ENCODE peak calls at places on chromosomes 7 and 10, in seven cellular contexts. P is CD8-positive, alpha-beta memory T cell; A is pancreas; F is IMR-90; Q is tibial nerve; G is HL-60; Y is heart left ventricle. N is an unnamed sample.

GRCh38 chr7:32142649-32143048 is 72.4 kb upstream of the PDE1C start:
- DNase-seq in P (no peak), A (no peak), F (peak), Q (no peak), G (no peak), Y (no peak), N (no peak)

GRCh38 chr7:100888988-100889760 is at the start of gene UFSP1:
- DNase-seq in P (peak), A (peak), F (no peak), Q (no peak), G (no peak), Y (peak), N (no peak)

GRCh38 chr7:39709768-39710291 is 86.5 kb downstream of the RALA start:
- DNase-seq in P (no peak), A (no peak), F (peak), Q (peak), G (no peak), Y (peak), N (no peak)

GRCh38 chr7:116494472-116494871 is 5.1 kb upstream of the CAV2 start:
- DNase-seq in P (no peak), A (no peak), F (no peak), Q (no peak), G (no peak), Y (no peak), N (no peak)

GRCh38 chr7:46321556-46322205 is 400.6 kb upstream of the IGFBP3 start:
- DNase-seq in P (no peak), A (no peak), F (peak), Q (no peak), G (no peak), Y (no peak), N (no peak)

GRCh38 chr10:112131996-112132395 is 51.6 kb downstream of the GPAM start:
- DNase-seq in P (no peak), A (no peak), F (no peak), Q (no peak), G (no peak), Y (no peak), N (no peak)

GRCh38 chr10:61842755-61843497 is 58.6 kb upstream of the ARID5B start:
- DNase-seq in P (no peak), A (no peak), F (peak), Q (no peak), G (no peak), Y (no peak), N (no peak)

GRCh38 chr7:55535637-55536016 is 36.7 kb downstream of the VOPP1 start:
- DNase-seq in P (no peak), A (no peak), F (no peak), Q (no peak), G (no peak), Y (no peak), N (no peak)

GRCh38 chr10:6766061-6766460 is 186.0 kb upstream of the PRKCQ start:
- DNase-seq in P (no peak), A (no peak), F (peak), Q (peak), G (no peak), Y (no peak), N (no peak)

GRCh38 chr7:129958643-129959479 is 6.1 kb upstream of the UBE2H start:
- DNase-seq in P (no peak), A (peak), F (peak), Q (no peak), G (peak), Y (peak), N (no peak)

GRCh38 chr7:143504937-143505297 is 27.2 kb downstream of the TAS2R41 start:
- DNase-seq in P (no peak), A (no peak), F (no peak), Q (no peak), G (no peak), Y (no peak), N (no peak)

GRCh38 chr10:62038609-62039190 is 137.2 kb downstream of the ARID5B start:
- DNase-seq in P (peak), A (peak), F (peak), Q (peak), G (peak), Y (peak), N (no peak)

GRCh38 chr10:31708513-31708912 is 220.1 kb downstream of the ARHGAP12 start:
- DNase-seq in P (no peak), A (no peak), F (no peak), Q (no peak), G (no peak), Y (peak), N (no peak)

GRCh38 chr10:69653561-69653960 is 23.5 kb downstream of the FAM241B start:
- DNase-seq in P (no peak), A (no peak), F (no peak), Q (no peak), G (no peak), Y (no peak), N (no peak)

GRCh38 chr7:142323706-142324105 is 65.8 kb upstream of the PRSS58 start:
- DNase-seq in P (peak), A (peak), F (no peak), Q (peak), G (peak), Y (no peak), N (no peak)

GRCh38 chr7:150381785-150382122 is 2.6 kb downstream of the ZNF775 start:
- DNase-seq in P (no peak), A (no peak), F (no peak), Q (no peak), G (no peak), Y (no peak), N (no peak)

GRCh38 chr7:73809454-73810090 is 21.2 kb upstream of the CLDN4 start:
- DNase-seq in P (no peak), A (peak), F (no peak), Q (no peak), G (no peak), Y (no peak), N (no peak)

GRCh38 chr7:159152816-159153215 is 8.1 kb upstream of the VIPR2 start:
- DNase-seq in P (no peak), A (no peak), F (no peak), Q (no peak), G (no peak), Y (no peak), N (no peak)

DNA sequence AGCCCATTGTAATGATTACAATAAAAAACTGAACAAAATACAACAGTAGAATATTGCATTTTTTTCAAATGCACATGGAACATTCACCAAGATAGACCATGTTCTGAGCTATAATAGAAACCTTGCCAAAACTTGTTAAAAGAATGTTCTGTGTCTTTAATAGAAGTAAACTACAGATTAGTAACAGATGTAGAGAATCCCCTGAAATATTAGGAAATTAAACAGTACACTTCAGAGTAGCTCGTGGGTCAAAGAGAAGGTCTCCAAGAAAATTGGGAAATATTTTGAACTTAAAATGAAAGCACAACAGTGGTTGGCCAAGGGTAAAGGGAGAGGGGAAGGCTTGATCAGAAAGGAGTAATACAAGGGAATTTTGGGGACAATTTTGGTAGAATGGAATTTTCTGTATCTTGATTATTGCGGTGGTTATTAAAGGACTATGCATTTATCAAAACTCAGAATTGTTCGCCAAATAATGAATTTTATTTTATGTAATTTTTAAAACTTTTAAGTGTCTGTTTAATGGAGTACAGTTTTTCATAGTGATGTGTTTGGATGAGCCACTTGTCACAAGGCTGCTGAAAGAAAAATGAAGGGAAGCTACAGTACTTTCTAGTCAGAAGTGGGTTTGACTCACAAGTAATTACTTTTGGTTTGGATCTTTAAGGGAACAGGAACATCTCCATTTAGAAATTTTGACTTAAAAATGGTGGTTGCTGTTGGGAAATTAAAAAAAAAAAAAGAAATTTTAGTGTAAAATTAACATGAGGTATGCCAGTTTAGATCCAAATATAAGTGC is 10.2 kb downstream of the PLEKHA8 start:
- DNase-seq in P (no peak), A (no peak), F (peak), Q (no peak), G (no peak), Y (no peak), N (no peak)
- H3K27ac ChIP-seq in P (no peak), A (no peak), F (peak), Q (peak), G (no peak), Y (no peak), N (no peak)

DNA sequence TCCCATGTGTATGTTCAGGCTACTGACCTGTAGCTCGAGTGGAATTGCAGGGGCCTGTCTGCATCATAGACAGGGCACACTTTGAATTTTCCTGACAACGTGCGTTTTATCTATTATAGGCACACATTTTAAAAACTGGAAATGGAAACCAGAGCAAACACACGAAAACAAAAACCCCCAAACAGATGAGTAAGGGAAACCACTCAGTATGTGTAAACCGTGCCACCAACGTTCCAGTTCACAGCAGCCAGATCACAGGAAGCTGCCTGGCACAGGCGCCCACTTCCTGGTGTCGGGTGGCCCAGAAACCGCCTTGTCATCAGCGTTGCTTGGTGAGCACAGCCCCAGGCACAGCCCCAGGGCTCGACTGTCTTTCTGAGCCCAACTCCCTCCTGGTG is 34.5 kb upstream of the DNAJB6 start:
- DNase-seq in P (peak), A (no peak), F (peak), Q (peak), G (peak), Y (peak), N (no peak)
- H3K27ac ChIP-seq in P (peak), A (no peak), F (no peak), Q (peak), G (peak), Y (peak), N (peak)

DNA sequence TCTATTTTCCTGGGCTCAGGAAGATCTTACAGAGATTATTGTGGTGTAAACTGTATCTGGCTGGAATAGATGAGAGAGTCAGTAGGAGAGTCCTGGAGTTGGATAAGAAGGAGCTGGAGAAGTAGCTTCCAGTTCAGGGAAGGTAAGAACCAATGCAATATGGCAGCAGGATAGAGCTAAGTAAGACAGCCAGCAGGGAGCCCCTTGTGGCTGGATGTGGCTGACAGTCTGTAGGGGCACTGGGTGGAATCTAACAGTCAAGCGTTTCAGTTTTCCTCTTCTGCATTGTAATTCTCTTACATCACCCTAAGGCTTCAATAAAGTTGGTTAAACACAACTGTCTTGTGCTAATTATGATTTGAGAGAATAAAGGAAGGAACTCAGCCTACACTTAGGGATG is 105.8 kb upstream of the EEPD1 start:
- DNase-seq in P (no peak), A (no peak), F (no peak), Q (no peak), G (no peak), Y (no peak), N (no peak)
- H3K27ac ChIP-seq in P (no peak), A (no peak), F (no peak), Q (peak), G (no peak), Y (peak), N (no peak)

GRCh38 chr10:43877001-43877400 is 228.3 kb upstream of the ZNF32 start:
- DNase-seq in P (no peak), A (no peak), F (no peak), Q (no peak), G (no peak), Y (no peak), N (no peak)
- H3K27ac ChIP-seq in P (no peak), A (no peak), F (no peak), Q (no peak), G (no peak), Y (peak), N (no peak)

DNA sequence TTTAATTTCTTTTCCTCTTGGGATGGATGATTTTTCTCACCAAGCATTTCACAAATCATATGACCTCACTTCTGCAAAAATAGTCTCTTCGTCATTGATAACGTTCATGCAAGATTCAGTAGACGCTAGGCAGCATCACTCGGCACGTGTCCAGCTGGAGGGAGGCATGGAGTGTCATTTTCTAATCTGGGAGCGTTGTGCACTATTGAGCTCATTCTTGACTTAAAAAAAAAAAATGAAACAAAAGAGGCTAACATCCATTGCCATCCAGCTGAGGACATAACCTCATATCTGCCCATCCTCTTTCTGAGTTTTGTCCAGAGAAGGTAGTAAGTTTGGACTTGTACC is 56.2 kb downstream of the COL17A1 start:
- DNase-seq in P (no peak), A (no peak), F (peak), Q (peak), G (no peak), Y (peak), N (peak)
- H3K27ac ChIP-seq in P (no peak), A (no peak), F (no peak), Q (no peak), G (no peak), Y (peak), N (peak)